ENCODE peak calls at places on chromosomes 1 and 21, in five cellular contexts. O is HL-60, N is tibial artery, V is midbrain, K is AG09319. F is an unnamed sample.

GRCh38 chr1:77168358-77168757 is 50.9 kb downstream of the PIGK start:
- DNase-seq in K (no peak), N (no peak), O (no peak), V (no peak), F (no peak)

GRCh38 chr1:226882631-226883409 is 12.4 kb downstream of the PSEN2 start:
- DNase-seq in N (peak), O (no peak), V (no peak), K (no peak), F (no peak)

GRCh38 chr1:151416231-151416630 is 16.9 kb downstream of the PSMB4 start:
- DNase-seq in V (no peak), N (no peak), K (peak), O (no peak), F (no peak)

GRCh38 chr1:44377925-44378784 is 23.1 kb upstream of the ERI3 start:
- DNase-seq in K (no peak), O (peak), N (no peak), V (peak), F (peak)

GRCh38 chr1:69414574-69414973 is 153.1 kb upstream of the LRRC7 start:
- DNase-seq in V (no peak), O (no peak), N (no peak), K (no peak), F (no peak)

GRCh38 chr1:205456383-205456867 is 580 bp upstream of the BLACAT1 start:
- DNase-seq in N (no peak), V (no peak), K (no peak), O (no peak), F (no peak)

GRCh38 chr1:37303884-37304574 is 170.4 kb upstream of the ZC3H12A start:
- DNase-seq in K (no peak), O (no peak), N (no peak), V (no peak), F (no peak)

GRCh38 chr1:93446837-93447451 is 974 bp upstream of the FNBP1L start:
- DNase-seq in K (no peak), N (no peak), O (peak), V (peak), F (peak)

GRCh38 chr1:26138974-26139558 is 19.8 kb upstream of the FAM110D start:
- DNase-seq in V (no peak), O (no peak), N (no peak), K (no peak), F (no peak)

GRCh38 chr1:28159243-28159642 is 17.2 kb downstream of the PTAFR start:
- DNase-seq in K (no peak), O (no peak), N (no peak), V (no peak), F (no peak)

GRCh38 chr1:236421850-236422516 is 27.9 kb downstream of the EDARADD start:
- DNase-seq in K (no peak), O (no peak), N (no peak), V (no peak), F (no peak)

GRCh38 chr1:68045511-68046180 is 4.8 kb downstream of the DIRAS3 start:
- DNase-seq in N (no peak), K (no peak), O (no peak), V (no peak), F (no peak)

GRCh38 chr1:94544706-94545490 is 3.3 kb upstream of the F3 start:
- DNase-seq in K (peak), N (no peak), O (no peak), V (no peak), F (no peak)

GRCh38 chr1:73821520-73821919 is 376.5 kb downstream of the LRRIQ3 start:
- DNase-seq in V (no peak), K (no peak), O (no peak), N (no peak), F (no peak)

GRCh38 chr1:180269848-180270766 is 40.0 kb downstream of the LHX4 start:
- DNase-seq in K (no peak), V (no peak), O (no peak), N (peak), F (peak)

GRCh38 chr1:101236546-101237228 is at the start of gene S1PR1:
- DNase-seq in O (no peak), V (peak), N (peak), K (no peak), F (peak)

GRCh38 chr1:13749543-13750307 is 49.7 kb downstream of the PRDM2 start:
- DNase-seq in V (peak), K (no peak), N (peak), O (peak), F (peak)

GRCh38 chr1:47555841-47556616 is 118.2 kb downstream of the FOXD2 start:
- DNase-seq in K (no peak), V (no peak), N (no peak), O (no peak), F (no peak)

GRCh38 chr21:40967771-40968170 is 120.8 kb upstream of the DSCAM start:
- DNase-seq in O (no peak), V (no peak), K (no peak), N (no peak), F (no peak)

GRCh38 chr1:15261155-15262002 is 14.4 kb downstream of the FHAD1 start:
- DNase-seq in V (no peak), K (no peak), N (peak), O (peak), F (peak)

GRCh38 chr1:16111771-16112557 is 38.5 kb upstream of the FAM131C start:
- DNase-seq in N (no peak), K (no peak), O (no peak), V (no peak), F (no peak)

GRCh38 chr1:46401964-46402626 is 8.0 kb downstream of the FAAH start:
- DNase-seq in N (peak), O (peak), V (peak), K (peak), F (peak)

GRCh38 chr1:23793018-23793781 is 2.3 kb downstream of the LYPLA2 start:
- DNase-seq in K (no peak), V (no peak), O (peak), N (no peak), F (no peak)

GRCh38 chr1:221856188-221857093 is 114.6 kb upstream of the DUSP10 start:
- DNase-seq in K (no peak), V (no peak), O (no peak), N (no peak), F (no peak)

GRCh38 chr1:70411360-70411844 is 334 bp downstream of the CTH start:
- DNase-seq in O (no peak), N (no peak), K (no peak), V (no peak), F (no peak)

GRCh38 chr1:84116558-84116957 is 27.5 kb upstream of the PRKACB start:
- DNase-seq in N (no peak), O (no peak), V (no peak), K (no peak), F (no peak)

GRCh38 chr1:150537732-150538684 is 11.2 kb upstream of the ADAMTSL4 start:
- DNase-seq in O (no peak), V (no peak), K (peak), N (peak), F (peak)